ENCODE peak calls at places on chromosome 2, in seven cellular contexts. N is GM20000, T is adrenal gland, J is GM13977, M is type B pancreatic cell, S is epithelial cell of esophagus, D is breast epithelium. I is an unnamed sample.

GRCh38 chr2:128642316-128642715 is 323.6 kb upstream of the HS6ST1 start:
- DNase-seq in N (no peak), M (peak), S (no peak), D (peak), J (no peak), T (no peak), I (no peak)

GRCh38 chr2:2101924-2102323 is 229.2 kb downstream of the MYT1L start:
- DNase-seq in N (no peak), M (no peak), S (no peak), J (no peak), T (no peak), D (no peak), I (no peak)

GRCh38 chr2:113901943-113902342 is 12.1 kb downstream of the ACTR3 start:
- DNase-seq in T (no peak), S (no peak), M (no peak), D (no peak), J (no peak), N (no peak), I (no peak)

GRCh38 chr2:176147790-176148496 is 3.4 kb upstream of the HOXD4 start:
- DNase-seq in S (no peak), J (no peak), M (no peak), T (peak), D (no peak), N (no peak), I (no peak)

GRCh38 chr2:218805627-218806026 is 23.7 kb downstream of the CYP27A1 start:
- DNase-seq in T (no peak), D (no peak), J (no peak), N (no peak), M (no peak), S (no peak), I (peak)

GRCh38 chr2:60707750-60708371 is 48.2 kb upstream of the PAPOLG start:
- DNase-seq in N (peak), T (no peak), D (no peak), J (peak), M (no peak), S (peak), I (peak)

GRCh38 chr2:46315103-46315890 is 18.1 kb downstream of the EPAS1 start:
- DNase-seq in J (no peak), N (no peak), S (peak), T (peak), M (no peak), D (peak), I (no peak)

GRCh38 chr2:207970138-207970824 is 55.0 kb downstream of the PLEKHM3 start:
- DNase-seq in M (no peak), S (no peak), J (no peak), D (no peak), T (no peak), N (no peak), I (no peak)

GRCh38 chr2:62657752-62658151 is 47.8 kb upstream of the EHBP1 start:
- DNase-seq in J (no peak), D (no peak), N (no peak), M (no peak), T (no peak), S (no peak), I (peak)

GRCh38 chr2:61853848-61854434 is at the start of gene FAM161A:
- DNase-seq in S (peak), D (peak), J (peak), N (peak), T (peak), M (peak), I (peak)

GRCh38 chr2:44772131-44772530 is 169.4 kb upstream of the SIX3 start:
- DNase-seq in D (no peak), J (no peak), N (no peak), M (no peak), S (no peak), T (no peak), I (no peak)

GRCh38 chr2:241901500-241902351 is 32.2 kb downstream of the RTP5 start:
- DNase-seq in M (peak), S (peak), D (peak), N (no peak), J (no peak), T (no peak), I (no peak)

GRCh38 chr2:38148501-38148900 is 72.5 kb upstream of the CYP1B1 start:
- DNase-seq in S (peak), D (no peak), J (no peak), T (peak), M (no peak), N (no peak), I (no peak)

GRCh38 chr2:234978466-234979203 is 26.8 kb downstream of the SH3BP4 start:
- DNase-seq in M (no peak), N (no peak), J (no peak), T (no peak), D (peak), S (peak), I (no peak)

DNA sequence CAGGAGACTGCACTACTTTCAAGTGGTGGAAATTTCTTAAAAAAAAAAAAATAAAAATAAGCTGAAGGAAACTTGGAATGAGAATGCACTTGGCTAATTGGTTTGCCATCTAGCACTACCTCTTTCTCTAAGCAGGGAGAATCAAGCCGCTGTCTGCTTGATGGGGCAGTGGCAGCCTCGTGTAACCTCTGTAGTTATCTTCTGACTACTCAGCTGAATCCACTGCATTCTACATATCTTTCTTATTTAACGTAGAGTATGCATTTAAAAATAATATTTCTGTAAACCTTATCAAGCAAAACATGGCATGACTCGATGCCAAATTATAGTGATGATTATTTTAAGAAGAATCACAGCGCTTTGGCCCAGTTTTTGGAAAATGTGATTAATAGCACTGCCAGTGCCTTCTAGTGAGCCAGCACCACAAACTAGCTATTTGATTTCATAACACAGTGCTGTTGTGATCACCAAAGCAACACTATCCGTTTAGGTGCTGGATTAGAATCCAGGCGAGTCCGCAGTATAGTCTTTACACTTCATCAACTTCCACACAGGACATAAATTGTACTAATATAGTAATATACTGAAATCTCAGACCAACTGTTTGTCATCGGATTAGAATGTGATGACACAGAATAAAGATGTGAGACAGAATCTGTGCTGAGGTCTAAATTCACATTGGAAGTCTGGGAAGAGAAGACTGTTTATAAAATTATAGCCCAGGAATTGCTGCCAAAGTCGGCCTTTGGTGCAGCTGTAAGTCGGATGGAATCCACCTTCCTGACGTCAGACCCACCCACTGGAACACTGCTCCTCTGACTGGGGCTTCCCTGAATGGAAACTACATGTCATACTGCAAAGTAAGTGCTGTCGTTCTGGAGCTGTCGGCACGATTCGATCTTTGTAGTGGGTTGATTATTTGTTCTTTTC is 136.5 kb upstream of the ETAA1 start:
- DNase-seq in J (no peak), M (no peak), N (no peak), T (peak), D (no peak), S (peak), I (no peak)
- TF ChIP-seq CTCF in J (no peak), M (no peak), N (no peak), T (no peak), D (no peak), S (no peak), I (no peak)

DNA sequence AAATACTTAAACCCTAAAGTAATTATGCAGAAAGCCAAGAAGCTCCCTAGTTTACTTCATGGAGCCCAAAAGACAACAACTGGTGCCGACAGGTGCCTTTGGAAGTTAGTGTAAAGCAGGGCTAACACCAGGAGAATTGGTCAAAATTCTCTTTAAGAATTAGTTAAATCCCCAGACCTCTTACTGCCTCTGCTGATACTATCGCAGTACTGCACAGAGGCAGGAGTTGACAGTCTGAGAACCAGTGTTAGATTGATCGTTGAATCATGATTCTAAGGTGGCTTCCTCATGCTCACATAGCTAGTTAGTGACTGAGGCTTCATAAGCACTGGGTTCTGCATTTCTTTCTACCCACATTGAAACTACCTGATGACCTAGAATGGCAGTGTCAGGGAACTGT is 445.0 kb downstream of the XIRP2 start:
- DNase-seq in T (no peak), D (no peak), M (no peak), S (no peak), N (no peak), J (no peak), I (no peak)
- TF ChIP-seq CTCF in T (no peak), D (no peak), M (peak), S (peak), N (no peak), J (no peak), I (no peak)

GRCh38 chr2:223086360-223086981 is 34.5 kb downstream of the KCNE4 start:
- DNase-seq in T (no peak), S (no peak), D (no peak), J (no peak), N (no peak), M (no peak), I (no peak)
- TF ChIP-seq CTCF in T (no peak), S (no peak), D (no peak), J (no peak), N (no peak), M (no peak), I (no peak)

GRCh38 chr2:134002921-134003320 is 251.0 kb upstream of the MGAT5 start:
- DNase-seq in D (no peak), S (no peak), T (no peak), J (no peak), M (no peak), N (no peak), I (no peak)
- TF ChIP-seq CTCF in D (no peak), S (no peak), T (no peak), J (no peak), M (no peak), N (no peak), I (no peak)

I was measured in GM12865.